ENCODE peak calls at places on chromosome 10, in four cellular contexts. A is K562, J is HepG2, L is GM12878. G is an unnamed sample.

GRCh38 chr10:62804384-62805138 is at the start of gene ADO:
- DNase-seq in A (peak; percentile 89), J (peak; percentile 73), L (peak; percentile 59), G (peak; percentile 85)

GRCh38 chr10:88186335-88186734 is 322.9 kb downstream of the PTEN start:
- DNase-seq in A (no peak), J (no peak), L (no peak), G (no peak)

GRCh38 chr10:11886851-11887250 is 63.7 kb downstream of the PROSER2 start:
- DNase-seq in J (no peak), L (peak; percentile 43), A (no peak), G (no peak)

GRCh38 chr10:119281581-119282071 is 74.3 kb downstream of the GRK5 start:
- DNase-seq in L (no peak), J (no peak), A (no peak), G (no peak)

GRCh38 chr10:108303149-108303548 is 1138.6 kb upstream of the SORCS1 start:
- DNase-seq in A (no peak), L (peak; percentile 4), J (no peak), G (no peak)

GRCh38 chr10:129096340-129096984 is 370.6 kb upstream of the MGMT start:
- DNase-seq in L (no peak), J (no peak), A (no peak), G (no peak)

GRCh38 chr10:29621161-29621560 is 13.6 kb downstream of the SVIL start:
- DNase-seq in L (no peak), A (no peak), J (peak; percentile 47), G (peak; percentile 49)

GRCh38 chr10:86265236-86265876 is 101.2 kb downstream of the GRID1 start:
- DNase-seq in J (no peak), A (no peak), L (no peak), G (no peak)

GRCh38 chr10:133294189-133294588 is 14.5 kb downstream of the TUBGCP2 start:
- DNase-seq in A (no peak), J (no peak), L (no peak), G (no peak)

GRCh38 chr10:129161184-129161583 is 305.9 kb upstream of the MGMT start:
- DNase-seq in J (no peak), L (no peak), A (no peak), G (peak; percentile 58)

GRCh38 chr10:68606918-68607317 is 46.8 kb downstream of the TET1 start:
- DNase-seq in L (no peak), A (no peak), J (no peak), G (no peak)

GRCh38 chr10:72087969-72088878 is at the start of gene SPOCK2:
- DNase-seq in J (no peak), L (no peak), A (no peak), G (peak; percentile 40)

GRCh38 chr10:133262696-133263095 is 14.0 kb downstream of the ADAM8 start:
- DNase-seq in A (no peak), L (no peak), J (no peak), G (no peak)

GRCh38 chr10:29243061-29243460 is 45.8 kb upstream of the LYZL1 start:
- DNase-seq in A (no peak), J (no peak), L (no peak), G (no peak)

GRCh38 chr10:6204063-6204340 is 1.3 kb downstream of the PFKFB3 start:
- DNase-seq in L (no peak), J (no peak), A (no peak), G (peak; percentile 54)

GRCh38 chr10:102615361-102615760 is 28.9 kb upstream of the TRIM8 start:
- DNase-seq in L (no peak), A (peak; percentile 65), J (no peak), G (peak; percentile 77)

GRCh38 chr10:97016728-97017473 is 168.9 kb downstream of the SLIT1 start:
- DNase-seq in A (no peak), L (peak; percentile 65), J (no peak), G (no peak)

GRCh38 chr10:15344876-15345285 is 26.2 kb downstream of the FAM171A1 start:
- DNase-seq in J (peak; percentile 98), A (peak; percentile 62), L (no peak), G (no peak)

GRCh38 chr10:5603848-5604170 is 62.6 kb downstream of the ASB13 start:
- DNase-seq in A (no peak), J (peak; percentile 59), L (no peak), G (no peak)

GRCh38 chr10:48496831-48497792 is 107.8 kb downstream of the ARHGAP22 start:
- DNase-seq in A (no peak), J (no peak), L (no peak), G (no peak)

GRCh38 chr10:5776881-5777197 is 36.4 kb downstream of the GDI2 start:
- DNase-seq in J (no peak), L (no peak), A (no peak), G (no peak)

GRCh38 chr10:88108115-88108610 is 244.7 kb downstream of the PTEN start:
- DNase-seq in A (no peak), L (peak; percentile 94), J (no peak), G (no peak)

GRCh38 chr10:22643116-22643515 is 71.3 kb downstream of the PIP4K2A start:
- DNase-seq in A (no peak), L (no peak), J (no peak), G (no peak)

GRCh38 chr10:59839576-59839975 is 66.8 kb downstream of the CCDC6 start:
- DNase-seq in A (no peak), J (no peak), L (no peak), G (no peak)

GRCh38 chr10:118062798-118063238 is 16.1 kb upstream of the RAB11FIP2 start:
- DNase-seq in A (no peak), J (peak; percentile 27), L (no peak), G (no peak)

GRCh38 chr10:118052816-118053215 is 6.1 kb upstream of the RAB11FIP2 start:
- DNase-seq in J (no peak), A (no peak), L (no peak), G (no peak)

GRCh38 chr10:118054383-118054782 is 7.6 kb upstream of the RAB11FIP2 start:
- DNase-seq in L (no peak), J (no peak), A (no peak), G (no peak)

DNA sequence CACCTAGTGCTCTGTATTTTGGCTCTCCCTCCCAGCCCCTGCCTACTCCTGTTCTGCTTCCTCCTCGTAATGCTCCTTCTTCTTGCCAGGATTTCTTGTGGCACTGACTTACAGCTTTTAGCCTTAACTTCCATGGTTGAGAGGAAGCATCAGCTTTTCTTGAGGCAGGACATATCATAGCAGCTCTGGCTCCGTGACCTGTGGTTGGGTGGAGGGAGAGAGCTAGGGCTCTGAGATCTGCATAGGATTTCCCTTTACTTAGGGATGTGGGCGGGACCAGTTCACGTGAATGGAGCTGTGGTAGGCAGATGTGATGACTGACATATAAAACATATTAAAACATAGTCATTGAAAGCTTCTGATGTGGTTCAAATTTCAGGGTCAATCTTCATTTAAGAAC is 10.6 kb upstream of the RAB11FIP2 start:
- DNase-seq in A (no peak), L (no peak), J (no peak), G (no peak)
- TF ChIP-seq USF2 in A (no peak), L (no peak), J (no peak), G (no peak)

GRCh38 chr10:91046891-91047290 is 126.0 kb upstream of the ANKRD1 start:
- DNase-seq in L (no peak), A (no peak), J (no peak), G (no peak)
- TF ChIP-seq NR2C2 in L (no peak), A (no peak), J (no peak), G (no peak)

GRCh38 chr10:104736006-104736405 is 94.9 kb downstream of the SORCS3 start:
- DNase-seq in A (no peak), J (no peak), L (no peak), G (no peak)
- TF ChIP-seq USF2 in A (no peak), J (no peak), L (no peak), G (no peak)

GRCh38 chr10:50594012-50594411 is 29.7 kb downstream of the SGMS1 start:
- DNase-seq in J (no peak), L (no peak), A (no peak), G (no peak)
- TF ChIP-seq NR2C2 in J (no peak), L (no peak), A (no peak), G (no peak)

GRCh38 chr10:131630772-131631258 is 270.0 kb upstream of the PPP2R2D start:
- DNase-seq in J (no peak), A (no peak), L (no peak), G (no peak)
- TF ChIP-seq USF2 in J (no peak), A (no peak), L (no peak), G (no peak)

GRCh38 chr10:47025540-47026300 is 114.5 kb downstream of the PTPN20 start:
- DNase-seq in L (no peak), J (no peak), A (no peak), G (no peak)

GRCh38 chr10:47024046-47024322 is 112.8 kb downstream of the PTPN20 start:
- DNase-seq in J (no peak), A (no peak), L (no peak), G (no peak)

GRCh38 chr10:47023237-47024045 is 112.2 kb downstream of the PTPN20 start:
- DNase-seq in L (no peak), J (no peak), A (no peak), G (no peak)

GRCh38 chr10:47025253-47025539 is 114.0 kb downstream of the PTPN20 start:
- DNase-seq in J (no peak), A (no peak), L (no peak), G (peak; percentile 8)

DNA sequence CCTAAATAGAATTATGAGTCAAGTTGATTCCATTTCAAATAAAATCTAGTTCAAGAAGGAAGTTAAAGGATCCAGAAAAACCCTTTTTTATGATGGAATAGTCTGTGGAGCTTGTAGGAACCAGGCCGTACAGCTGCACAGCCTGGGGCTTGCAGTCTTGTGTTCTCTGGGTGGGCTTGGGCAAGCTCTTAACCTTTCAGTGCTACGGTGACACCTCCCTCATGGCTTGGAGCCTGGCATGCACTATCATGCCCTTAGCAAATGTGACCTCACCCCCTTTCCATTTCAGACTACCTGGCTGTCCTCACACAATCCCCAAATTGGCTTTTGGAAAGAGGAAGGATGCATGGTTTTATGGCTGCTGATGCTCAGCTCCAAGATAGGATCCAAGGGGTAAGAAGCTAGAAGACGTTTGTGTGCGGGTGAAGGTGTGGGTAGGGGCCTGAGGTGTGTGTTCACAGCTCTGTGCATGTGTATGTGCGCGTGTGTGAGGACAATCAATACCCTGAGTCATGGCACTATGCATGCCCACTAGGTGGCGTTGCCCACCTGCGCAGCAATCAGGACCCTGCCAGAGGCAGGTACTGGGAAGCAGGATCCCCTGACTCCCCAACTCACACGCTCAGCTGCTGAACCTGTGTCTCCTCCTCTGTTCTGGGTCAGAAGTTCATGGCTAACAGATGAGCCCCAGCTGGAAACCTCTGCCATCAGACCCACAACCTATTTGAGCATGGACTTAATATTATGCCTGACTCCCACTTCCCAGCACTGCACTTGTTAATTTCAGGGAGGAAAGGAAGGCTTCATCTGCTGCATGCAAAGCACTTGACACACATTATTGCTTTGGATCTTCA is 113.4 kb downstream of the PTPN20 start:
- DNase-seq in J (peak; percentile 53), A (peak; percentile 70), L (peak; percentile 16), G (peak; percentile 79)
- TF ChIP-seq NR2C2 in J (no peak), A (no peak), L (no peak), G (no peak)

DNA sequence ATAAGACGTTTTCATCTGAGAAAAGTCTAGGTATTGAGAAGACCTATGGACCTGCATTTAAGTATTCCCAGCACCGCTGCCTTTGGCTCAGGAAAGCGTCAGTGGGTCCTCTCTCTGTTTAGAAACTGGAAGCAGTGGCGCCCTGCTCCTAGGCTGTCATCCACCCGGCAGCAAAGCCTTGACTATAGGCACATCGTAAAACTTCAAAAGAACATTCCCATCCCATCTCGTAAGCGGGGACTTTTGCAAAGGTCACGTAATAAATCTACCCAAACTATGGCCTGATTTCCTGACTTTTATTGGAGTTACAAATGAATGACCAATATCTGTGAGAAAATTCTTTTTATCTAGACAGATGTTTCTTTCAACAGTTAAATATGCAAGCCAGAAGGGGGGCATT is 115.7 kb upstream of the TCERG1L start:
- DNase-seq in J (no peak), A (no peak), L (no peak), G (no peak)
- TF ChIP-seq USF2 in J (no peak), A (no peak), L (no peak), G (no peak)

GRCh38 chr10:3906511-3907111 is 121.6 kb upstream of the KLF6 start:
- DNase-seq in A (no peak), J (peak; percentile 84), L (no peak), G (no peak)
- TF ChIP-seq NR2C2 in A (no peak), J (no peak), L (no peak), G (no peak)